ENCODE peak calls at places on chromosomes 5 and 9, in six cellular contexts. J is pancreas, V is OCI-LY7, R is mucosa of descending colon, E is fibroblast of lung, M is thyroid gland. D is an unnamed sample.

GRCh38 chr9:137611623-137612609 is 6.4 kb downstream of the ARRDC1 start:
- DNase-seq in J (peak), V (peak), R (peak), E (peak), M (peak), D (peak)

GRCh38 chr5:160289721-160290120 is 22.6 kb downstream of the CCNJL start:
- DNase-seq in J (no peak), V (no peak), R (no peak), E (no peak), M (peak), D (no peak)

GRCh38 chr5:157248771-157249475 is 17.0 kb upstream of the CYFIP2 start:
- DNase-seq in J (no peak), V (no peak), R (no peak), E (no peak), M (no peak), D (peak)

GRCh38 chr9:90906316-90907055 is 104.9 kb downstream of the SYK start:
- DNase-seq in J (no peak), V (no peak), R (no peak), E (peak), M (no peak), D (no peak)

GRCh38 chr5:75023368-75024159 is 28.8 kb downstream of the GCNT4 start:
- DNase-seq in J (no peak), V (no peak), R (no peak), E (no peak), M (no peak), D (no peak)

GRCh38 chr5:42518595-42519067 is 95.4 kb downstream of the GHR start:
- DNase-seq in J (no peak), V (no peak), R (no peak), E (peak), M (no peak), D (no peak)

GRCh38 chr9:98050351-98050750 is 6.2 kb upstream of the NANS start:
- DNase-seq in J (no peak), V (no peak), R (no peak), E (no peak), M (no peak), D (no peak)

GRCh38 chr5:74434124-74434899 is 206.2 kb downstream of the ENC1 start:
- DNase-seq in J (no peak), V (peak), R (no peak), E (no peak), M (no peak), D (no peak)

GRCh38 chr5:179820483-179821297 is at the start of gene SQSTM1:
- DNase-seq in J (peak), V (peak), R (peak), E (peak), M (peak), D (peak)

GRCh38 chr5:78509884-78510769 is 138.4 kb downstream of the LHFPL2 start:
- DNase-seq in J (peak), V (peak), R (peak), E (no peak), M (peak), D (peak)

GRCh38 chr9:125495137-125496119 is 211.6 kb downstream of the MAPKAP1 start:
- DNase-seq in J (no peak), V (no peak), R (no peak), E (no peak), M (no peak), D (no peak)

GRCh38 chr9:134598884-134599245 is 42.7 kb upstream of the COL5A1 start:
- DNase-seq in J (no peak), V (no peak), R (no peak), E (no peak), M (no peak), D (no peak)

GRCh38 chr5:139438707-139439012 is 665 bp downstream of the DNAJC18 start:
- DNase-seq in J (no peak), V (no peak), R (no peak), E (no peak), M (no peak), D (no peak)
- H3K4me3 ChIP-seq in J (peak), V (peak), R (no peak), E (peak), M (no peak), D (no peak)

GRCh38 chr5:37838933-37839341 is 904 bp downstream of the GDNF start:
- DNase-seq in J (no peak), V (no peak), R (no peak), E (no peak), M (no peak), D (no peak)
- H3K4me3 ChIP-seq in J (no peak), V (no peak), R (no peak), E (peak), M (no peak), D (peak)

DNA sequence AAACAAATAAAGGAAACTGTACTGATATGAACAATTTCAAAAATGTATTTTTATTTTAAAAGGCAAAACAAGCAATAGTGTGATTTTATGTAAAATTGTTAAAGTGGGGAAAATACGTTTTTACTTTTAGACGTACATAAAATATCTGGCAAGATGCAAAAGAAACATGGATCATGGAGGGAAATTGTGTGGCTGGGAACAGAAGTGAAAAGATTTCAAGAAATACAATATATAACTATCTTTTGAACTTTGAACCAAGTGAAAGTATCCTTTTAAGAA is 1.5 kb upstream of the ZNF367 start:
- DNase-seq in J (no peak), V (no peak), R (no peak), E (peak), M (no peak), D (peak)
- H3K4me3 ChIP-seq in J (no peak), V (peak), R (no peak), E (peak), M (no peak), D (no peak)

GRCh38 chr5:176629317-176629852 is 949 bp downstream of the SNCB start:
- DNase-seq in J (no peak), V (no peak), R (no peak), E (no peak), M (no peak), D (no peak)
- H3K4me3 ChIP-seq in J (no peak), V (peak), R (no peak), E (peak), M (no peak), D (no peak)

GRCh38 chr9:128635266-128636023 is 21.2 kb downstream of the DYNC2I2 start:
- DNase-seq in J (peak), V (no peak), R (peak), E (peak), M (peak), D (peak)
- H3K4me3 ChIP-seq in J (no peak), V (no peak), R (no peak), E (no peak), M (no peak), D (no peak)

GRCh38 chr9:18543406-18543965 is 69.5 kb downstream of the ADAMTSL1 start:
- DNase-seq in J (no peak), V (no peak), R (no peak), E (peak), M (no peak), D (no peak)
- H3K4me3 ChIP-seq in J (no peak), V (no peak), R (no peak), E (no peak), M (no peak), D (no peak)

GRCh38 chr5:3597727-3598082 is 2.1 kb downstream of the IRX1 start:
- DNase-seq in J (no peak), V (no peak), R (no peak), E (no peak), M (no peak), D (no peak)
- H3K4me3 ChIP-seq in J (no peak), V (no peak), R (no peak), E (no peak), M (no peak), D (no peak)

GRCh38 chr5:154722097-154722496 is 33.1 kb upstream of the LARP1 start:
- DNase-seq in J (no peak), V (no peak), R (no peak), E (no peak), M (no peak), D (no peak)

GRCh38 chr5:154723740-154724505 is 31.3 kb upstream of the LARP1 start:
- DNase-seq in J (no peak), V (no peak), R (no peak), E (peak), M (no peak), D (peak)

GRCh38 chr5:154722936-154723335 is 32.2 kb upstream of the LARP1 start:
- DNase-seq in J (no peak), V (no peak), R (no peak), E (no peak), M (no peak), D (peak)

GRCh38 chr5:154727361-154727760 is 27.8 kb upstream of the LARP1 start:
- DNase-seq in J (no peak), V (no peak), R (no peak), E (no peak), M (no peak), D (no peak)

GRCh38 chr5:154721476-154722058 is 33.6 kb upstream of the LARP1 start:
- DNase-seq in J (no peak), V (no peak), R (no peak), E (no peak), M (no peak), D (no peak)
- H3K4me3 ChIP-seq in J (no peak), V (no peak), R (no peak), E (no peak), M (no peak), D (no peak)

DNA sequence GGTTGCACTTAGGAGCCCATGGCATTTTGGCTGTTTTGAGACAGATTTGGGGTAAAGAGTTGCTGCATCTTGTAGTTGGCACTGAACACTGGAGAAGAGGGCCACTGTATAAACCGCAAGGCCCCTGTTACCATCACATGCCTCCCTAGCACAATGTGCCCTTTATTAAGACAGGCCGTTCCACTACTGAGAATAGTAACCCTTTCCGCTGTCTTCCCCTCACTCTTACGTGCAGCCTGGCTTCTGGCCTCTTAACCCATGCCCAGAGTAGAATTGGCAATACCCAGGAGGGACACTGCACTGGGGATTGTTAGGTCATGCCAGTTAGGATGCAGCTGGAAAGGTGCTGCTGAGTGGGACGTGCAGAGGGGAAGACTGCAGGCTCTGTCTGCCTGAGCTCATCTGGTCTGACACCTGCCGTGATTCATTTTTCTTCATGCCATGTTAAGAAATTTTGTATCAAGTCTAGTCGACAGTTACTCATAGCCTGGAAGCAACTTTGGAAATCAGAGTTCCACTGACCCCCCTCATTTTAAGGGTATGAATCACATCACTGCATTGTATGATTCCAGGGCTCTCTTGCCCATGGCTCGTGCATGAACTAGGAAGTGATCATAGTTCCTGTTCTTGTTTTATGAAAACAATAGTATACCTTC is 146.9 kb upstream of the DMRT1 start:
- DNase-seq in J (no peak), V (no peak), R (no peak), E (peak), M (peak), D (no peak)
- H3K4me3 ChIP-seq in J (no peak), V (no peak), R (no peak), E (peak), M (no peak), D (no peak)